ENCODE peak calls at places on chromosome 21, in seven cellular contexts. H is heart left ventricle, A is tibial nerve, N is left ventricle myocardium inferior, R is neural progenitor cell, D is fibroblast of lung, P is uterus. G is an unnamed sample. For H3K27me3, the result is how much of the 10 kb centered on the place peaks cover.

GRCh38 chr21:8990326-8991087 is 1530.9 kb upstream of the TPTE start:
- DNase-seq in A (no peak), H (no peak), R (no peak), N (no peak), P (no peak), D (no peak), G (peak)

GRCh38 chr21:45522986-45523385 is 19.3 kb downstream of the SLC19A1 start:
- DNase-seq in H (no peak), R (no peak), P (no peak), D (no peak), A (no peak), N (no peak), G (peak)

GRCh38 chr21:43944757-43945156 is 67.4 kb upstream of the TRAPPC10 start:
- DNase-seq in P (no peak), A (no peak), D (no peak), N (no peak), H (no peak), R (no peak), G (no peak)

GRCh38 chr21:44800103-44800502 is 1.5 kb downstream of the UBE2G2 start:
- DNase-seq in D (peak), P (no peak), A (peak), N (no peak), R (peak), H (no peak), G (no peak)

GRCh38 chr21:45957986-45958610 is 23.5 kb upstream of the COL6A1 start:
- DNase-seq in A (no peak), H (no peak), D (peak), R (no peak), P (peak), N (peak), G (no peak)

GRCh38 chr21:35373998-35374397 is 324.9 kb upstream of the RUNX1 start:
- DNase-seq in H (no peak), N (no peak), D (no peak), P (no peak), R (no peak), A (no peak), G (no peak)

GRCh38 chr21:31459457-31459856 is 115.4 kb upstream of the TIAM1 start:
- DNase-seq in H (no peak), D (no peak), A (no peak), P (no peak), R (peak), N (no peak), G (no peak)

GRCh38 chr21:36487641-36488307 is 7.9 kb upstream of the CLDN14 start:
- DNase-seq in D (no peak), H (no peak), A (no peak), R (no peak), N (no peak), P (no peak), G (peak)

GRCh38 chr21:44883250-44883649 is 9.8 kb upstream of the PTTG1IP start:
- DNase-seq in N (no peak), P (no peak), D (no peak), A (no peak), R (no peak), H (no peak), G (no peak)

GRCh38 chr21:33023574-33024277 is 2.0 kb upstream of the OLIG2 start:
- DNase-seq in A (no peak), H (no peak), N (no peak), D (no peak), R (peak), P (no peak), G (no peak)

GRCh38 chr21:44755227-44755626 is 43.9 kb upstream of the TSPEAR start:
- DNase-seq in H (no peak), D (peak), R (no peak), P (no peak), A (no peak), N (no peak), G (no peak)

GRCh38 chr21:38958940-38959685 is 153.4 kb downstream of the ETS2 start:
- DNase-seq in N (no peak), A (peak), P (peak), H (peak), D (peak), R (no peak), G (no peak)

GRCh38 chr21:45064618-45065399 is 9.6 kb upstream of the ADARB1 start:
- DNase-seq in A (no peak), H (no peak), N (no peak), R (no peak), D (no peak), P (no peak), G (no peak)

GRCh38 chr21:35540950-35541632 is 492.0 kb upstream of the RUNX1 start:
- DNase-seq in D (no peak), N (no peak), P (no peak), R (no peak), H (no peak), A (no peak), G (no peak)

GRCh38 chr21:23886828-23887708 is 1720.2 kb downstream of the MRPL39 start:
- DNase-seq in D (no peak), N (no peak), P (no peak), A (no peak), R (no peak), H (no peak), G (no peak)

GRCh38 chr21:43598416-43599120 is 60.7 kb downstream of the HSF2BP start:
- DNase-seq in H (no peak), D (peak), P (no peak), A (no peak), R (no peak), N (no peak), G (no peak)

GRCh38 chr21:33932731-33933130 is 17.1 kb upstream of the ATP5PO start:
- DNase-seq in A (no peak), H (no peak), N (no peak), P (no peak), D (no peak), R (no peak), G (no peak)

GRCh38 chr21:25133939-25134338 is 473.3 kb downstream of the MRPL39 start:
- DNase-seq in P (no peak), D (no peak), N (no peak), R (no peak), H (no peak), A (no peak), G (no peak)

DNA sequence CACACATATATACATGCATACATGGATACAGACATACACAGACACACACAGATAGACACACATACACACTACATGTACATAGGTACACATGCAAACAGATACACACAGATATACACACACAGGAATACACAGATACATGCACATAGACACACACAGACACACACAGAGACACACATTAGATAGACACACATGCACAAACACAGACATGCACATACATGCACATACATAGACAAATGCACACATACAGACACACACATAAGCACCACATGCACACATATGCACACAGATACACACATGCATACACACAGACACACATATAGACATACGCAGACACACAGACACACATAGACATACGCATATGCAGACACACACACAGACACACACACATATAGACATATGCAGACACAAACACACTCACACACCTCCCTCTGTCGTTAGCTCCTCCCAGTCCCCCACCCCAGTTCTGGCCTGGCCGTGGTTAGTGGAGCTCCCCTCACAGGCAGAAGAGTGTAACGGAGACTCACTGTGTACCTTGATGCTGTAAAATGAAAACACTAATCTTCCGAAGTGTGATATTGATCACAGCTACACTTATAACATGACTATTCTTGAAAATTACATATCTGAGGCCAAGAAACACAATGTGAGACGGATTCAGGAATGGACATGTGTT is 7.6 kb downstream of the UBASH3A start:
- DNase-seq in D (no peak), P (no peak), A (no peak), R (peak), N (no peak), H (no peak), G (no peak)
- H3K27me3 ChIP-seq in D (under half), P (under half), A (under half), R (under half), N (half or more), H (under half), G (under half)

GRCh38 chr21:37496972-37497371 is 130.4 kb downstream of the DYRK1A start:
- DNase-seq in N (no peak), R (no peak), H (no peak), P (no peak), D (peak), A (no peak), G (no peak)
- TF ChIP-seq CTCF in N (peak), R (peak), H (no peak), P (no peak), D (peak), A (no peak), G (no peak)

GRCh38 chr21:21196848-21197247 is 198.6 kb downstream of the NCAM2 start:
- DNase-seq in P (no peak), N (no peak), R (no peak), H (no peak), A (no peak), D (no peak), G (no peak)
- H3K27me3 ChIP-seq in P (under half), N (under half), R (under half), H (under half), A (under half), D (under half), G (under half)

GRCh38 chr21:15209224-15209623 is 144.4 kb upstream of the NRIP1 start:
- DNase-seq in P (no peak), D (no peak), A (no peak), N (no peak), H (no peak), R (no peak), G (no peak)
- TF ChIP-seq CTCF in P (no peak), D (no peak), A (no peak), N (no peak), H (no peak), R (no peak), G (no peak)